ENCODE peak calls at places on chromosomes 11 and 22, in four cellular contexts. E, I, S and F are unnamed samples.

GRCh38 chr22:17201285-17201945 is 17.8 kb downstream of the ADA2 start:
- DNase-seq in E (no peak), I (no peak), S (no peak), F (no peak)

GRCh38 chr11:95605271-95605940 is 184.2 kb downstream of the FAM76B start:
- DNase-seq in E (no peak), I (no peak), S (no peak), F (no peak)

GRCh38 chr11:65718964-65719492 is 1.6 kb downstream of the RNASEH2C start:
- DNase-seq in E (no peak), I (no peak), S (no peak), F (no peak)

GRCh38 chr11:34213366-34213765 is 107.9 kb downstream of the NAT10 start:
- DNase-seq in E (no peak), I (no peak), S (no peak), F (no peak)

GRCh38 chr22:46023558-46023981 is 46.6 kb upstream of the WNT7B start:
- DNase-seq in E (no peak), I (no peak), S (no peak), F (no peak)

GRCh38 chr11:108818971-108819370 is 154.1 kb downstream of the DDX10 start:
- DNase-seq in E (no peak), I (no peak), S (no peak), F (no peak)

GRCh38 chr11:35006389-35007128 is 90.1 kb downstream of the PDHX start:
- DNase-seq in E (no peak), I (no peak), S (no peak), F (no peak)

GRCh38 chr11:113253406-113253805 is 61.0 kb upstream of the TTC12 start:
- DNase-seq in E (no peak), I (no peak), S (no peak), F (no peak)

GRCh38 chr11:34075178-34075820 is 23.8 kb downstream of the CAPRIN1 start:
- DNase-seq in E (no peak), I (no peak), S (no peak), F (no peak)

GRCh38 chr11:59957094-59957493 is 6.7 kb upstream of the OOSP4A start:
- DNase-seq in E (no peak), I (no peak), S (no peak), F (no peak)

GRCh38 chr22:46561435-46561905 is 24.1 kb upstream of the CELSR1 start:
- DNase-seq in E (no peak), I (no peak), S (no peak), F (no peak)

GRCh38 chr22:37077802-37078448 is 26.4 kb downstream of the KCTD17 start:
- DNase-seq in E (no peak), I (peak; percentile 54), S (no peak), F (peak; percentile 87)

GRCh38 chr11:65791719-65792213 is 4.9 kb downstream of the OVOL1 start:
- DNase-seq in E (no peak), I (no peak), S (no peak), F (no peak)

DNA sequence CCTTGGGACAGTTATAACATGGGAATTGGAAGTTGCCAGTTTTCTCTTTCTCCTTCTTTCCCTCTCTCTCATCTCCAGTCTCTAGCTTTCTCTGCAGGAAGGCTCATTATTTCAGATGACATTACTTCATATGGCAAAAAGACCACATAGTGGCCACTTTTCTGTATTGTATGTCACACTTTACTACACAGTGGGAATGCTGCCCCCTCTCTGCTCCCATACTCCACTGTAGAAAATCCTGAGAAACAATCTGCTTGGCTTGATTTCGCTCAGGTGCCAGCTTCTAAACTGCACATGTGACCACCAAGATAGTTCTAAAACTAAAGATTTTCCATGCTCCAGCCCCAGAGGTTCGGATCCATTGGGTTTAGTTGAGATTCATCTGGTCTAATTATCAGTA is 860.7 kb upstream of the CCDC90B start:
- DNase-seq in E (no peak), I (no peak), S (no peak), F (no peak)
- TF ChIP-seq CTCF in E (no peak), I (no peak), S (no peak), F (no peak)

GRCh38 chr11:128133501-128133900 is 453.9 kb downstream of the ETS1 start:
- DNase-seq in E (no peak), I (no peak), S (no peak), F (no peak)
- TF ChIP-seq CTCF in E (no peak), I (no peak), S (no peak), F (no peak)

DNA sequence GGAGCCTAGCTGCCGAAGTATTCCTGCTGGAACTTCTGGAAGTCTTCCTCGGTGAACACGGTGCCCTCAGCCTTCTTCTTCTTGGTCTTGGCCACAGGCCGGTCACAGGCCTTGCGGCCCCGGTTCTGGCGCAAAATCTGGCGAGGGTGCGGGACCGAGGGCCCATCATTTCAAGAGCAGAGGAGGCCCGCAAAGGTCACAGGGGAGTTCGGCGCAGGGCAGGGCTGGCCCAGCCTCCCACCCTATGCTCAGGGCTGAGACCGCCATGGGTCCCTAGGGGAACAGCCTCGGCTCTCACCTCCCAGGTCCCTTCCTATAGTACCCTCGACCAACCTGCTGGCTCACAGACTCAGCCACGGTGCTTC is 3.1 kb downstream of the RPS19BP1 start:
- DNase-seq in E (no peak), I (no peak), S (no peak), F (no peak)
- TF ChIP-seq CTCF in E (no peak), I (no peak), S (peak; percentile 44), F (peak; percentile 8)

DNA sequence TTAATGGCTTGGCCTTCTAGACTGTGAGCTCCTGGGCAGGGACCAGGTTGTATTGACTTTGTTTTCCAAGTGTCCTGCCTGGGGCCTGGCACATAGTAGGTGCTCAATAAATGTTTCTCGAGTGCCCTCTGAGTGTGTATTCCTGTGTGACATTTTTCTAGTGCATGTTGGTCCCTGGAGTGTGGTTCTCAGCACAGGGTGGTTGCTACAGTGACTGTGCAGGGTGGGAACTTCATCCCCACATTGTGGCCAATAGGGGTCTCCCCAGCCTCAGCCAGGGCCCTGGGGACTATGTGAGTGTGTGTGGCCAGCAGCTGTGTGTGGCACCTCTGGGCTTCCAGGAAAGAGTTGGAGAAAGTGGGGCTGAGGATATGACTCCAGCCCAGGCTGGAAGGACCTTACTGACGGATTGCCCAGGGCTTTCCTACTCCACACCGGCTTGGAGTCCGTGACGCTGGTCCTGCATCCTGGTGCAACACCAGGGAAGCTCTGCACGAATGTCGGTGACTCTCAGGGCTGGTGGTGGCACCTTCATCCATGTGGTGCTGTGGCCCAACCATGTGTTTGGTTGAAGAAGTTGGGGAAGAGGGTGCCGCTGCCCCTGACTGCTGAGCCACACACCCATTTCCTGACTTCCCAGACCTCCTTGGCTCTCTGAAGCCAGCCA is 9.0 kb upstream of the MARK2 start:
- DNase-seq in E (no peak), I (no peak), S (no peak), F (no peak)
- TF ChIP-seq CTCF in E (no peak), I (no peak), S (peak; percentile 53), F (no peak)

DNA sequence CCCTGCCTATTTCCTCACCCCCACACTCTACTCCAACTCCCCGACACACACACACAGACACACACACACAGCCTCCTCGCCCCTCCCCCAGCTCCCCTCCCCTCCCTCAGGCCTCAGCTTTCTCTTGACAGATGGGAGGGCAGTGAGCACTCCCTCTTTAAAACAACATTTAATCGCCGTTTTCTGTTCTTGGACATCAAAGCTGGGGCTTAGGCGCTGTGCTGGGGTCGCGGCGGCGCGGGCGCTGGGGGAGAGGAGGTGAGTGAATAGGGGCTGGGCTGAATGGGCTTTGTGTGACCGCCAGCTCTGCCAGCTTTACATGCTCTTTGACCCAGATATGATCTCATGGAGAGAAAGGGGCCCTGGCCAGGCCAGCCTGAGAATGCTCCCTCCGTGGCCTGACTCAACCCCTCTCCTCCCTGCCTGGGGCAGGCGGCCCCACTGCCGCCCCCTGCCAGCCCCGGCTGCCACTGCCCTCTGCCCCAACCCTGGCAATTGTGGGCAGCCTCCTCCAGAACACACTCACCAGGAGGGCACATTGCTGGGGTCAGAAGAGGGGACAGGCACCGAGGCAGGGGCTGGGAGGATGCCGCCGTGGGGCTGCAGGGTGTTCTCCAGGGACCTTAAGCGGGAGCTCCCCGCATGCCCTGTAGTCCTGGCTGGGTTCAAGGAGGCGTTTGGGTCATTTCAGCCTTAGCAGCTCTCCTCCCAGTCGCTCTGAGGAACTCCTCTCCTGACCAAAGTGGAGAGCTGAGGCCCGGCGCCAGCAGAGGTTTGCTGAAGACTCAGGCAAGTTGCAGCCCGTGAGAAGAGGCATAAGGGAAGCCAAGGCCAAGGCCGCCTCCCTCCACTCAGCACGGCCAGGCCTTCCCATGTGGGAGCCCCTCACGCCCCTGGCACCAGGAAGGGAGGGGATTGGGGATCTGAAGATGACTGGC is 38.3 kb upstream of the NNMT start:
- DNase-seq in E (peak; percentile 63), I (no peak), S (peak; percentile 75), F (no peak)
- TF ChIP-seq CTCF in E (no peak), I (no peak), S (peak; percentile 71), F (no peak)

GRCh38 chr22:38997518-38997917 is 15.4 kb downstream of the APOBEC3B start:
- DNase-seq in E (no peak), I (no peak), S (no peak), F (no peak)

GRCh38 chr22:38996105-38996504 is 14.0 kb downstream of the APOBEC3B start:
- DNase-seq in E (no peak), I (no peak), S (no peak), F (no peak)
- TF ChIP-seq CTCF in E (no peak), I (no peak), S (no peak), F (no peak)

DNA sequence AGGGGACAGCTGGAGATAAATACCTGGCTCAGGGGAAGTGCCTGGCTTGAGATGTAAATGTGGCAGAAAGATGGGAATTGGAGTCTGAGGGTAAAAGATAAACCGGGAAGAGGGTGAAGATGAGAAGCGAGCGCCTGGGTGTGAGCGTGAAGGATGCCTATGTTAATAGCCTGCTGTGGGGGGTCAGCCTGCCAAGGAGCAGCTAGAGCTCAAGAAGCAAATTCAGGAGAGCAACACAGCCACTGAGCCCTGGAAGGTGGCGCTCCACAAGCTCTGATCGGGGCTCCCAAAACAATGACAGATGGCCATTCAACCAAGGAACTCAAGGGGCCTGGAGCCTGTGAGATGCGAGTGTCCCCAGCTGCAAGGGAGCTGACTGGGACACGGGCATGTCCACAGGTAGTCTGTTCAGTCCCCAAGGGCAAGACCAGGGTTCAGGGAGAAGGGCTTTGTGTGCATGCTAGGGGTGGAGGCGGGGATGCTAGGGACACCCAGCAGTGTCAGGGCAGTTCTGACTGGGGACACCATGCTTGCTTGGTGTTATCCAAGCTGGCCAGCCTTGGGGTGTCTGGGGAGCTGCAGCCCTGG is 2.8 kb downstream of the GSC2 start:
- DNase-seq in E (no peak), I (no peak), S (no peak), F (no peak)
- TF ChIP-seq CTCF in E (no peak), I (no peak), S (no peak), F (no peak)